ENCODE peak calls at places on chromosome 6, in ten cellular contexts. One of them, this sample, is unnamed. For H3K4me1, the result is how much of the 10 kb centered on the place peaks cover.

GRCh38 chr6:157428418-157429202 is 47.6 kb downstream of the ZDHHC14 start:
- DNase-seq in osteoblast: no peak
- DNase-seq in endothelial cell of umbilical vein: no peak
- DNase-seq in pancreas: no peak
- DNase-seq in prostate gland: peak
- DNase-seq in HepG2: peak
- DNase-seq in body of pancreas: no peak
- DNase-seq in IMR-90: peak
- DNase-seq in uterus: peak
- DNase-seq in heart right ventricle: no peak
- DNase-seq in this sample: no peak

GRCh38 chr6:168607272-168608112 is 166.5 kb downstream of the SMOC2 start:
- DNase-seq in pancreas: no peak
- DNase-seq in IMR-90: no peak
- DNase-seq in prostate gland: no peak
- DNase-seq in heart right ventricle: no peak
- DNase-seq in osteoblast: no peak
- DNase-seq in endothelial cell of umbilical vein: no peak
- DNase-seq in HepG2: no peak
- DNase-seq in body of pancreas: no peak
- DNase-seq in uterus: peak
- DNase-seq in this sample: no peak

GRCh38 chr6:123053602-123054225 is 57.7 kb downstream of the CLVS2 start:
- DNase-seq in pancreas: no peak
- DNase-seq in IMR-90: no peak
- DNase-seq in body of pancreas: no peak
- DNase-seq in prostate gland: no peak
- DNase-seq in HepG2: no peak
- DNase-seq in heart right ventricle: no peak
- DNase-seq in uterus: peak
- DNase-seq in osteoblast: no peak
- DNase-seq in endothelial cell of umbilical vein: no peak
- DNase-seq in this sample: no peak

GRCh38 chr6:140105857-140106256 is 731.4 kb upstream of the CITED2 start:
- DNase-seq in HepG2: peak
- DNase-seq in IMR-90: no peak
- DNase-seq in heart right ventricle: no peak
- DNase-seq in pancreas: no peak
- DNase-seq in osteoblast: no peak
- DNase-seq in body of pancreas: peak
- DNase-seq in endothelial cell of umbilical vein: no peak
- DNase-seq in uterus: peak
- DNase-seq in prostate gland: no peak
- DNase-seq in this sample: no peak

GRCh38 chr6:15481414-15481813 is 181.4 kb downstream of the DTNBP1 start:
- DNase-seq in osteoblast: no peak
- DNase-seq in heart right ventricle: no peak
- DNase-seq in prostate gland: no peak
- DNase-seq in body of pancreas: no peak
- DNase-seq in uterus: no peak
- DNase-seq in endothelial cell of umbilical vein: no peak
- DNase-seq in pancreas: no peak
- DNase-seq in HepG2: no peak
- DNase-seq in IMR-90: no peak
- DNase-seq in this sample: no peak

GRCh38 chr6:123803862-123804681 is at the start of gene NKAIN2:
- DNase-seq in HepG2: no peak
- DNase-seq in pancreas: no peak
- DNase-seq in IMR-90: no peak
- DNase-seq in body of pancreas: no peak
- DNase-seq in heart right ventricle: peak
- DNase-seq in uterus: no peak
- DNase-seq in endothelial cell of umbilical vein: peak
- DNase-seq in prostate gland: no peak
- DNase-seq in osteoblast: peak
- DNase-seq in this sample: no peak

GRCh38 chr6:55670850-55671413 is 91.9 kb upstream of the HMGCLL1 start:
- DNase-seq in IMR-90: no peak
- DNase-seq in pancreas: no peak
- DNase-seq in body of pancreas: no peak
- DNase-seq in heart right ventricle: no peak
- DNase-seq in prostate gland: no peak
- DNase-seq in HepG2: no peak
- DNase-seq in osteoblast: no peak
- DNase-seq in uterus: no peak
- DNase-seq in endothelial cell of umbilical vein: no peak
- DNase-seq in this sample: no peak

GRCh38 chr6:116682334-116682712 is 1.3 kb downstream of the KPNA5 start:
- DNase-seq in heart right ventricle: no peak
- DNase-seq in pancreas: no peak
- DNase-seq in body of pancreas: no peak
- DNase-seq in IMR-90: peak
- DNase-seq in uterus: peak
- DNase-seq in HepG2: no peak
- DNase-seq in prostate gland: no peak
- DNase-seq in endothelial cell of umbilical vein: peak
- DNase-seq in osteoblast: peak
- DNase-seq in this sample: no peak

GRCh38 chr6:98927534-98927933 is 20.2 kb downstream of the FBXL4 start:
- DNase-seq in endothelial cell of umbilical vein: peak
- DNase-seq in HepG2: peak
- DNase-seq in IMR-90: no peak
- DNase-seq in uterus: no peak
- DNase-seq in heart right ventricle: no peak
- DNase-seq in body of pancreas: no peak
- DNase-seq in pancreas: no peak
- DNase-seq in prostate gland: no peak
- DNase-seq in osteoblast: no peak
- DNase-seq in this sample: peak

GRCh38 chr6:99151634-99152344 is 197.7 kb downstream of the FAXC start:
- DNase-seq in body of pancreas: peak
- DNase-seq in heart right ventricle: peak
- DNase-seq in uterus: no peak
- DNase-seq in IMR-90: peak
- DNase-seq in endothelial cell of umbilical vein: peak
- DNase-seq in HepG2: peak
- DNase-seq in pancreas: no peak
- DNase-seq in prostate gland: peak
- DNase-seq in osteoblast: no peak
- DNase-seq in this sample: peak

GRCh38 chr6:99276747-99277146 is 72.7 kb downstream of the FAXC start:
- DNase-seq in heart right ventricle: no peak
- DNase-seq in prostate gland: no peak
- DNase-seq in pancreas: no peak
- DNase-seq in osteoblast: no peak
- DNase-seq in IMR-90: peak
- DNase-seq in uterus: no peak
- DNase-seq in body of pancreas: no peak
- DNase-seq in HepG2: no peak
- DNase-seq in endothelial cell of umbilical vein: no peak
- DNase-seq in this sample: no peak

GRCh38 chr6:7580927-7581618 is 8.9 kb upstream of the SNRNP48 start:
- DNase-seq in body of pancreas: no peak
- DNase-seq in IMR-90: no peak
- DNase-seq in prostate gland: no peak
- DNase-seq in osteoblast: no peak
- DNase-seq in uterus: no peak
- DNase-seq in HepG2: peak
- DNase-seq in pancreas: no peak
- DNase-seq in heart right ventricle: no peak
- DNase-seq in endothelial cell of umbilical vein: no peak
- DNase-seq in this sample: no peak

GRCh38 chr6:14478396-14479225 is 361.0 kb downstream of the CD83 start:
- DNase-seq in body of pancreas: no peak
- DNase-seq in prostate gland: no peak
- DNase-seq in uterus: peak
- DNase-seq in endothelial cell of umbilical vein: no peak
- DNase-seq in osteoblast: no peak
- DNase-seq in IMR-90: peak
- DNase-seq in pancreas: no peak
- DNase-seq in heart right ventricle: no peak
- DNase-seq in HepG2: no peak
- DNase-seq in this sample: no peak

GRCh38 chr6:10529231-10529801 is 8.2 kb downstream of the GCNT2 start:
- DNase-seq in osteoblast: peak
- DNase-seq in heart right ventricle: no peak
- DNase-seq in IMR-90: no peak
- DNase-seq in body of pancreas: peak
- DNase-seq in HepG2: peak
- DNase-seq in uterus: no peak
- DNase-seq in pancreas: peak
- DNase-seq in endothelial cell of umbilical vein: no peak
- DNase-seq in prostate gland: peak
- DNase-seq in this sample: peak

GRCh38 chr6:90284236-90284744 is 12.4 kb downstream of the BACH2 start:
- DNase-seq in pancreas: no peak
- DNase-seq in prostate gland: no peak
- DNase-seq in HepG2: no peak
- DNase-seq in uterus: peak
- DNase-seq in IMR-90: peak
- DNase-seq in heart right ventricle: no peak
- DNase-seq in endothelial cell of umbilical vein: peak
- DNase-seq in body of pancreas: no peak
- DNase-seq in osteoblast: peak
- DNase-seq in this sample: no peak

GRCh38 chr6:34858681-34859080 is 29.2 kb downstream of the TAF11 start:
- DNase-seq in uterus: no peak
- DNase-seq in endothelial cell of umbilical vein: no peak
- DNase-seq in HepG2: peak
- DNase-seq in heart right ventricle: no peak
- DNase-seq in osteoblast: no peak
- DNase-seq in body of pancreas: no peak
- DNase-seq in pancreas: no peak
- DNase-seq in prostate gland: no peak
- DNase-seq in IMR-90: no peak
- DNase-seq in this sample: no peak

GRCh38 chr6:34852406-34853085 is 35.3 kb downstream of the TAF11 start:
- DNase-seq in pancreas: no peak
- DNase-seq in endothelial cell of umbilical vein: no peak
- DNase-seq in osteoblast: peak
- DNase-seq in heart right ventricle: no peak
- DNase-seq in uterus: no peak
- DNase-seq in HepG2: no peak
- DNase-seq in body of pancreas: no peak
- DNase-seq in IMR-90: no peak
- DNase-seq in prostate gland: no peak
- DNase-seq in this sample: no peak

GRCh38 chr6:34859951-34860350 is 27.9 kb downstream of the TAF11 start:
- DNase-seq in body of pancreas: no peak
- DNase-seq in IMR-90: no peak
- DNase-seq in endothelial cell of umbilical vein: no peak
- DNase-seq in osteoblast: no peak
- DNase-seq in pancreas: no peak
- DNase-seq in uterus: no peak
- DNase-seq in HepG2: no peak
- DNase-seq in heart right ventricle: no peak
- DNase-seq in prostate gland: no peak
- DNase-seq in this sample: no peak

GRCh38 chr6:34851361-34851760 is 36.5 kb downstream of the TAF11 start:
- DNase-seq in IMR-90: no peak
- DNase-seq in body of pancreas: no peak
- DNase-seq in heart right ventricle: no peak
- DNase-seq in pancreas: no peak
- DNase-seq in prostate gland: no peak
- DNase-seq in osteoblast: no peak
- DNase-seq in HepG2: no peak
- DNase-seq in endothelial cell of umbilical vein: no peak
- DNase-seq in uterus: no peak
- DNase-seq in this sample: no peak

GRCh38 chr6:34855463-34855862 is 32.4 kb downstream of the TAF11 start:
- DNase-seq in body of pancreas: no peak
- DNase-seq in pancreas: no peak
- DNase-seq in HepG2: no peak
- DNase-seq in prostate gland: no peak
- DNase-seq in heart right ventricle: no peak
- DNase-seq in osteoblast: no peak
- DNase-seq in endothelial cell of umbilical vein: no peak
- DNase-seq in uterus: no peak
- DNase-seq in IMR-90: no peak
- DNase-seq in this sample: no peak
- TF ChIP-seq CTCF in body of pancreas: no peak
- TF ChIP-seq CTCF in pancreas: no peak
- TF ChIP-seq CTCF in HepG2: no peak
- TF ChIP-seq CTCF in prostate gland: no peak
- TF ChIP-seq CTCF in heart right ventricle: no peak
- TF ChIP-seq CTCF in osteoblast: no peak
- TF ChIP-seq CTCF in endothelial cell of umbilical vein: no peak
- TF ChIP-seq CTCF in uterus: no peak
- TF ChIP-seq CTCF in IMR-90: no peak
- TF ChIP-seq CTCF in this sample: no peak

GRCh38 chr6:150482883-150483409 is 114.1 kb downstream of the IYD start:
- DNase-seq in pancreas: no peak
- DNase-seq in body of pancreas: no peak
- DNase-seq in HepG2: no peak
- DNase-seq in IMR-90: no peak
- DNase-seq in uterus: no peak
- DNase-seq in osteoblast: no peak
- DNase-seq in prostate gland: no peak
- DNase-seq in endothelial cell of umbilical vein: no peak
- DNase-seq in heart right ventricle: no peak
- DNase-seq in this sample: no peak
- H3K4me1 ChIP-seq in pancreas: under half
- H3K4me1 ChIP-seq in body of pancreas: under half
- H3K4me1 ChIP-seq in HepG2: under half
- H3K4me1 ChIP-seq in IMR-90: under half
- H3K4me1 ChIP-seq in uterus: under half
- H3K4me1 ChIP-seq in osteoblast: under half
- H3K4me1 ChIP-seq in prostate gland: under half
- H3K4me1 ChIP-seq in endothelial cell of umbilical vein: under half
- H3K4me1 ChIP-seq in heart right ventricle: under half
- H3K4me1 ChIP-seq in this sample: under half

DNA sequence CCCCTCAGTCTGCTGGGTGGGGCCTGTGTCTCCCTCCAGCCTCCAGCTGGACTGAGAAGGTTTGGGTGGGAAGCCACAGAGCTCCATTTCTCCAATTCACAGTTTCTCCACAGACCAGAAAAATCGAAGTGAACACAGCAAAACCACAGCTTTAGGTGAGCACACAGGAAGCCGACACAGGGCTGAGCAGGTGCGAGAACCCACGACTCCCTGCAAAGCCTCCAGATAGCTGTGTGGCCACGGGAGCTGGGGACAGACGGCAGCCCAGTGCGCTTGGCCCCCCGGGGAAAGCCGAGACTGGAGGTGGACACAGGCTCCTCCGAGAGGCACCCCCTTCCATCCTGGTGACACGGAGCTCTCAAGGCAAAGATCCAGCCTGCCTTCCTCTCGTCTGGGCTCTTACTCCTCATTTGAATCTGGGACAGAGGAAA is 29.0 kb upstream of the MPC1 start:
- DNase-seq in prostate gland: no peak
- DNase-seq in endothelial cell of umbilical vein: no peak
- DNase-seq in osteoblast: peak
- DNase-seq in IMR-90: no peak
- DNase-seq in body of pancreas: no peak
- DNase-seq in pancreas: no peak
- DNase-seq in uterus: no peak
- DNase-seq in HepG2: no peak
- DNase-seq in heart right ventricle: no peak
- DNase-seq in this sample: no peak
- H3K27ac ChIP-seq in prostate gland: no peak
- H3K27ac ChIP-seq in endothelial cell of umbilical vein: no peak
- H3K27ac ChIP-seq in osteoblast: no peak
- H3K27ac ChIP-seq in IMR-90: no peak
- H3K27ac ChIP-seq in body of pancreas: no peak
- H3K27ac ChIP-seq in pancreas: no peak
- H3K27ac ChIP-seq in uterus: no peak
- H3K27ac ChIP-seq in HepG2: no peak
- H3K27ac ChIP-seq in heart right ventricle: no peak
- H3K27ac ChIP-seq in this sample: no peak

GRCh38 chr6:124854338-124854922 is 107.8 kb upstream of the RNF217 start:
- DNase-seq in prostate gland: no peak
- DNase-seq in heart right ventricle: no peak
- DNase-seq in uterus: no peak
- DNase-seq in HepG2: no peak
- DNase-seq in pancreas: no peak
- DNase-seq in osteoblast: no peak
- DNase-seq in IMR-90: no peak
- DNase-seq in endothelial cell of umbilical vein: peak
- DNase-seq in body of pancreas: no peak
- DNase-seq in this sample: no peak
- TF ChIP-seq CTCF in prostate gland: no peak
- TF ChIP-seq CTCF in heart right ventricle: no peak
- TF ChIP-seq CTCF in uterus: no peak
- TF ChIP-seq CTCF in HepG2: no peak
- TF ChIP-seq CTCF in pancreas: no peak
- TF ChIP-seq CTCF in osteoblast: peak
- TF ChIP-seq CTCF in IMR-90: peak
- TF ChIP-seq CTCF in endothelial cell of umbilical vein: no peak
- TF ChIP-seq CTCF in body of pancreas: peak
- TF ChIP-seq CTCF in this sample: no peak

This sample was measured in stomach.